ENCODE peak calls at places on chromosomes 11 and 22, in six cellular contexts. One of them, this sample, is unnamed.
A peak's percentile ranks its signal among the peaks of the same experiment; 100 is the strongest.

GRCh38 chr11:35526370-35526792 is 965 bp upstream of the PAMR1 start:
- DNase-seq in small intestine: no peak
- DNase-seq in kidney: no peak
- DNase-seq in left ventricle myocardium inferior: no peak
- DNase-seq in tibial nerve: no peak
- DNase-seq in Panc1: peak; percentile 12
- DNase-seq in this sample: no peak

GRCh38 chr11:35174666-35175065 is 35.7 kb downstream of the CD44 start:
- DNase-seq in small intestine: no peak
- DNase-seq in kidney: no peak
- DNase-seq in left ventricle myocardium inferior: no peak
- DNase-seq in tibial nerve: no peak
- DNase-seq in Panc1: no peak
- DNase-seq in this sample: no peak

GRCh38 chr11:12276831-12277475 is 100.4 kb upstream of the PARVA start:
- DNase-seq in small intestine: no peak
- DNase-seq in kidney: peak; percentile 53
- DNase-seq in left ventricle myocardium inferior: no peak
- DNase-seq in tibial nerve: no peak
- DNase-seq in Panc1: no peak
- DNase-seq in this sample: no peak

GRCh38 chr11:128492903-128493569 is 94.3 kb downstream of the ETS1 start:
- DNase-seq in small intestine: no peak
- DNase-seq in kidney: no peak
- DNase-seq in left ventricle myocardium inferior: no peak
- DNase-seq in tibial nerve: no peak
- DNase-seq in Panc1: no peak
- DNase-seq in this sample: no peak

GRCh38 chr22:32649515-32650200 is 151.8 kb upstream of the TIMP3 start:
- DNase-seq in small intestine: no peak
- DNase-seq in kidney: no peak
- DNase-seq in left ventricle myocardium inferior: no peak
- DNase-seq in tibial nerve: no peak
- DNase-seq in Panc1: no peak
- DNase-seq in this sample: no peak

GRCh38 chr11:8036002-8036802 is 44.8 kb upstream of the TUB start:
- DNase-seq in small intestine: no peak
- DNase-seq in kidney: no peak
- DNase-seq in left ventricle myocardium inferior: no peak
- DNase-seq in tibial nerve: no peak
- DNase-seq in Panc1: no peak
- DNase-seq in this sample: no peak

GRCh38 chr22:36215976-36216375 is 14.4 kb upstream of the APOL4 start:
- DNase-seq in small intestine: no peak
- DNase-seq in kidney: no peak
- DNase-seq in left ventricle myocardium inferior: no peak
- DNase-seq in tibial nerve: no peak
- DNase-seq in Panc1: no peak
- DNase-seq in this sample: no peak

GRCh38 chr11:39220501-39221230 is 2238.8 kb downstream of the LRRC4C start:
- DNase-seq in small intestine: no peak
- DNase-seq in kidney: no peak
- DNase-seq in left ventricle myocardium inferior: no peak
- DNase-seq in tibial nerve: no peak
- DNase-seq in Panc1: no peak
- DNase-seq in this sample: no peak

GRCh38 chr11:94925422-94926270 is 47.7 kb downstream of the CWC15 start:
- DNase-seq in small intestine: no peak
- DNase-seq in kidney: no peak
- DNase-seq in left ventricle myocardium inferior: no peak
- DNase-seq in tibial nerve: no peak
- DNase-seq in Panc1: no peak
- DNase-seq in this sample: no peak

GRCh38 chr11:67413266-67413797 is 2.1 kb upstream of the CARNS1 start:
- DNase-seq in small intestine: no peak
- DNase-seq in kidney: no peak
- DNase-seq in left ventricle myocardium inferior: no peak
- DNase-seq in tibial nerve: no peak
- DNase-seq in Panc1: no peak
- DNase-seq in this sample: no peak

GRCh38 chr22:39446239-39446721 is 10.5 kb upstream of the MGAT3 start:
- DNase-seq in small intestine: peak; percentile 64
- DNase-seq in kidney: peak; percentile 54
- DNase-seq in left ventricle myocardium inferior: no peak
- DNase-seq in tibial nerve: no peak
- DNase-seq in Panc1: no peak
- DNase-seq in this sample: peak; percentile 58

GRCh38 chr11:65790902-65791650 is 4.2 kb downstream of the OVOL1 start:
- DNase-seq in small intestine: no peak
- DNase-seq in kidney: peak; percentile 63
- DNase-seq in left ventricle myocardium inferior: no peak
- DNase-seq in tibial nerve: no peak
- DNase-seq in Panc1: no peak
- DNase-seq in this sample: peak; percentile 50

GRCh38 chr11:57313788-57314135 is 11.0 kb downstream of the TNKS1BP1 start:
- DNase-seq in small intestine: no peak
- DNase-seq in kidney: peak; percentile 58
- DNase-seq in left ventricle myocardium inferior: no peak
- DNase-seq in tibial nerve: no peak
- DNase-seq in Panc1: no peak
- DNase-seq in this sample: no peak

GRCh38 chr11:57311109-57311936 is 13.4 kb downstream of the TNKS1BP1 start:
- DNase-seq in small intestine: peak; percentile 95
- DNase-seq in kidney: peak; percentile 97
- DNase-seq in left ventricle myocardium inferior: peak; percentile 92
- DNase-seq in tibial nerve: peak; percentile 91
- DNase-seq in Panc1: no peak
- DNase-seq in this sample: peak; percentile 93

GRCh38 chr11:57313071-57313787 is 11.5 kb downstream of the TNKS1BP1 start:
- DNase-seq in small intestine: peak; percentile 85
- DNase-seq in kidney: peak; percentile 78
- DNase-seq in left ventricle myocardium inferior: no peak
- DNase-seq in tibial nerve: no peak
- DNase-seq in Panc1: no peak
- DNase-seq in this sample: no peak

GRCh38 chr11:57314221-57314973 is 10.4 kb downstream of the TNKS1BP1 start:
- DNase-seq in small intestine: no peak
- DNase-seq in kidney: peak; percentile 43
- DNase-seq in left ventricle myocardium inferior: no peak
- DNase-seq in tibial nerve: no peak
- DNase-seq in Panc1: no peak
- DNase-seq in this sample: no peak

GRCh38 chr11:57312511-57313021 is 12.2 kb downstream of the TNKS1BP1 start:
- DNase-seq in small intestine: no peak
- DNase-seq in kidney: peak; percentile 74
- DNase-seq in left ventricle myocardium inferior: no peak
- DNase-seq in tibial nerve: no peak
- DNase-seq in Panc1: no peak
- DNase-seq in this sample: peak; percentile 34
- H3K4me3 ChIP-seq in small intestine: no peak overlapping the region
- H3K4me3 ChIP-seq in kidney: no peak overlapping the region
- H3K4me3 ChIP-seq in left ventricle myocardium inferior: no peak overlapping the region
- H3K4me3 ChIP-seq in tibial nerve: no peak overlapping the region
- H3K4me3 ChIP-seq in Panc1: no peak overlapping the region
- H3K4me3 ChIP-seq in this sample: no peak overlapping the region

DNA sequence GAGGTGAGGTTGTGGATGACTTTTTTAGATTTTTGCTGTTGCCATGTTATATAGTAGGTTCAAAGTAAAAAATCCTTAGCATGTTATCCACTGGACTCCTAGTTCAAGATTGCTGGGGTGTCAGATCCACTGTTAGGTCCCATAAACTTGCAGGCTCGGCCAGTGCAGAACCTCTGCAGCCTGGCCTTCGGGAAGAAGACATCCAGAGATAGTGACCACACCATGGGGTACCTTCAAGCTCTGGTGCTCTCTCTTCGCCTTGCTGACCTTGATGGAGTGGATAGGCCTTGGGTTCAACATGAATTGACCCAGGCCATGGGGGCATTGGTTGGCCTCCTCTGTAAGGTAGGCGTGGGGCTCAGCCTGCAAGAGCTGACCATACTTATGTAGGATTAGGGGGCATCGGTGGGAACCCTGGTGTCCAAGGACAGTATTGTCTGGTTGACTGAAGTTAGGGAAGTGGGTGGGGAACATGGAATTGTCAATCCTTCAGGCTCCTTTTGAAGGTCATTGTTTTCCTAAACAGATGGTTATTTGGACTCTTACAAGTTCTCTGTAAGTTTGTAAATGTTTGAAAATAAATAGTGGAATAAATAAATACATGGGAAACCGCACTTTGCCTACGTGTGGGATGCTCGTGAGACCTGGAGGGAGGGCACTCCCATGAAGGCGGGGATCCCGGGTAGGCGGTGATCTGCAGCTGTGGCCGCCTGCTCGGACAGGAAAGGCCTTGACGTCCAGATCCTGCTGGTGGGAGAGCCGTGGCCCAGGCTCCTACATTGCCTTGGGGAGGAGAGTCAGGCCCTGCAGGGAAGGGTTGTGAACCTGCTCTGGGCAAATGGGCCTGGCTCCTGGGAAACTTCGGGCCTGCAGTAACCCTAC is 37.1 kb downstream of the BCR start:
- DNase-seq in small intestine: no peak
- DNase-seq in kidney: peak; percentile 81
- DNase-seq in left ventricle myocardium inferior: peak; percentile 43
- DNase-seq in tibial nerve: no peak
- DNase-seq in Panc1: no peak
- DNase-seq in this sample: no peak
- H3K4me3 ChIP-seq in small intestine: no peak overlapping the region
- H3K4me3 ChIP-seq in kidney: no peak overlapping the region
- H3K4me3 ChIP-seq in left ventricle myocardium inferior: no peak overlapping the region
- H3K4me3 ChIP-seq in tibial nerve: no peak overlapping the region
- H3K4me3 ChIP-seq in Panc1: no peak overlapping the region
- H3K4me3 ChIP-seq in this sample: no peak overlapping the region

GRCh38 chr22:44325718-44326548 is 13.2 kb upstream of the SHISAL1 start:
- DNase-seq in small intestine: peak; percentile 17
- DNase-seq in kidney: no peak
- DNase-seq in left ventricle myocardium inferior: no peak
- DNase-seq in tibial nerve: no peak
- DNase-seq in Panc1: no peak
- DNase-seq in this sample: no peak

GRCh38 chr22:44328326-44328725 is 15.6 kb upstream of the SHISAL1 start:
- DNase-seq in small intestine: no peak
- DNase-seq in kidney: no peak
- DNase-seq in left ventricle myocardium inferior: no peak
- DNase-seq in tibial nerve: no peak
- DNase-seq in Panc1: no peak
- DNase-seq in this sample: no peak

GRCh38 chr22:44328762-44329161 is 16.0 kb upstream of the SHISAL1 start:
- DNase-seq in small intestine: no peak
- DNase-seq in kidney: no peak
- DNase-seq in left ventricle myocardium inferior: no peak
- DNase-seq in tibial nerve: no peak
- DNase-seq in Panc1: no peak
- DNase-seq in this sample: no peak

GRCh38 chr22:44329179-44329796 is 16.5 kb upstream of the SHISAL1 start:
- DNase-seq in small intestine: no peak
- DNase-seq in kidney: no peak
- DNase-seq in left ventricle myocardium inferior: no peak
- DNase-seq in tibial nerve: no peak
- DNase-seq in Panc1: no peak
- DNase-seq in this sample: no peak

GRCh38 chr22:44326549-44326881 is 13.8 kb upstream of the SHISAL1 start:
- DNase-seq in small intestine: no peak
- DNase-seq in kidney: no peak
- DNase-seq in left ventricle myocardium inferior: no peak
- DNase-seq in tibial nerve: no peak
- DNase-seq in Panc1: no peak
- DNase-seq in this sample: no peak
- H3K4me3 ChIP-seq in small intestine: no peak overlapping the region
- H3K4me3 ChIP-seq in kidney: peak overlapping the region; percentile 83
- H3K4me3 ChIP-seq in left ventricle myocardium inferior: peak overlapping the region; percentile 67
- H3K4me3 ChIP-seq in tibial nerve: no peak overlapping the region
- H3K4me3 ChIP-seq in Panc1: peak overlapping the region; percentile 49
- H3K4me3 ChIP-seq in this sample: no peak overlapping the region

GRCh38 chr11:57978686-57979531 is 44.8 kb upstream of the OR9Q1 start:
- DNase-seq in small intestine: no peak
- DNase-seq in kidney: no peak
- DNase-seq in left ventricle myocardium inferior: no peak
- DNase-seq in tibial nerve: no peak
- DNase-seq in Panc1: no peak
- DNase-seq in this sample: no peak
- H3K4me3 ChIP-seq in small intestine: no peak overlapping the region
- H3K4me3 ChIP-seq in kidney: no peak overlapping the region
- H3K4me3 ChIP-seq in left ventricle myocardium inferior: no peak overlapping the region
- H3K4me3 ChIP-seq in tibial nerve: no peak overlapping the region
- H3K4me3 ChIP-seq in Panc1: no peak overlapping the region
- H3K4me3 ChIP-seq in this sample: no peak overlapping the region

DNA sequence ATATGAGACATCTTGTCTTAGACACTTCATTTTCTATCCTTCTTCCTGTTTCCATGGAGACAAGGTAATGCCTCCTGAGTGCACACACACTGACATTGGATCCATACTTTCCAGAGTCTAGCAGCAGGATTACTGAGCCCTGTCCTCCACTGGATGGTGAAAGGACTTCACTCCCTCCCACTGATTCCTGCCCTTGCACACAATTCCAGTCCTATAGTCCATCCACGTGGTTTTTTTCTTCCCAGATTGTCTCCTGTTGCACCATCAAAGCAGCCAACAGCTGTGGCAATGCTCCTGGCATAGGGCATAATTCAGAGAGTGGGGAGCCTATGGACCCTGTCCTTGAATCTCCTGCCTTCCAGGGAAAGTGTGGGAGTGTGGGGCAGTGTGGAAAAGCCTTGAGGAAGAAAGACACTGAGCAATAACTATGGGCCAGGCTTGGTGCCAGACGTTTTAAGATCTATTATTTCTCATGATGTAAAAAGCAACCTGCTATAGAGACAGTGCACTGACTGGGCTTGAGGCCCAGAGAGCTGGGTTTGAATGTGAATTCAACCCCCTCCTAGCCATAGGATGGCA is 31.4 kb downstream of the SERPINH1 start:
- DNase-seq in small intestine: peak; percentile 43
- DNase-seq in kidney: no peak
- DNase-seq in left ventricle myocardium inferior: no peak
- DNase-seq in tibial nerve: no peak
- DNase-seq in Panc1: no peak
- DNase-seq in this sample: no peak
- H3K4me3 ChIP-seq in small intestine: no peak overlapping the region
- H3K4me3 ChIP-seq in kidney: no peak overlapping the region
- H3K4me3 ChIP-seq in left ventricle myocardium inferior: no peak overlapping the region
- H3K4me3 ChIP-seq in tibial nerve: no peak overlapping the region
- H3K4me3 ChIP-seq in Panc1: no peak overlapping the region
- H3K4me3 ChIP-seq in this sample: no peak overlapping the region

DNA sequence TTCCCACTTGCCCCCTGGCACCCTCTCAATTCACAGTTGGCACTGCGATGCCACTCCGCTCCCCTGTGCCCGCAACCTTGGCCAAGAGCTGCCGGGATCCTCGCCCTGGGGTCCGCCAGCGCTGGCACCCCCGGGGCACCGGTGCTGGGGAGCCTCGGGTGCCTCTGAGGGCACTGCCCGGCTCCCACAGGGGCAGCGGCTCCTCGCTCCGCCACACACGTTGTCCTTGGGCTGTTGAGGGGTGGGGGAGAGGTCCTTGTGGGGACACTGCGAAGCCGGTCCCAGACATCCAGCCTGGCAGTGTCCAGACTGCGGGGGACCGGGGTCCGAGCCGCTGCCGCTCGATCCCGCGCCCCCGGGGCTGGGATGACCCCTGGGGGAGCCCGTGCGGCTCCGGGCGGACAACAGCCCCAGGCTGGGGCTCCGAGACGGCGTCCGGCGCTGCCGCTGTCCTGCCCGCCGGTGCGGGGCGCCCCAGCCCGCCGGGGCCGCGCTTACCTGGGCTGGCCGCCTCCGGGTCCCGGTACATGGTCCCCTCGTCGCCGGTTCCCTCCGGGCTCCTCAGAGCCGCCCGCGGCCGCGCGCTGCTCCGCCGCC is 486 bp downstream of the SYT7 start:
- DNase-seq in small intestine: no peak
- DNase-seq in kidney: no peak
- DNase-seq in left ventricle myocardium inferior: no peak
- DNase-seq in tibial nerve: no peak
- DNase-seq in Panc1: no peak
- DNase-seq in this sample: peak; percentile 45
- H3K4me3 ChIP-seq in small intestine: peak overlapping the region; percentile 56
- H3K4me3 ChIP-seq in kidney: peak overlapping the region; percentile 46
- H3K4me3 ChIP-seq in left ventricle myocardium inferior: peak overlapping the region; percentile 78
- H3K4me3 ChIP-seq in tibial nerve: peak overlapping the region; percentile 31
- H3K4me3 ChIP-seq in Panc1: peak overlapping the region; percentile 41
- H3K4me3 ChIP-seq in this sample: no peak overlapping the region